ENCODE peak calls at places on chromosomes 11 and 22, in four cellular contexts. One of them, this sample, is unnamed. For H3K27me3, the result is how much of the 10 kb centered on the place peaks cover.

GRCh38 chr11:9380773-9381172 is 3.7 kb upstream of the IPO7 start:
- DNase-seq in HCT116: no peak
- DNase-seq in kidney epithelial cell: no peak
- DNase-seq in adrenal gland: no peak
- DNase-seq in this sample: no peak

GRCh38 chr22:19571207-19571795 is 47.1 kb upstream of the CLDN5 start:
- DNase-seq in HCT116: no peak
- DNase-seq in kidney epithelial cell: no peak
- DNase-seq in adrenal gland: no peak
- DNase-seq in this sample: no peak

GRCh38 chr11:88352139-88352538 is 14.6 kb upstream of the CTSC start:
- DNase-seq in HCT116: no peak
- DNase-seq in kidney epithelial cell: no peak
- DNase-seq in adrenal gland: peak
- DNase-seq in this sample: no peak

GRCh38 chr11:20030472-20030871 is 129.8 kb downstream of the DBX1 start:
- DNase-seq in kidney epithelial cell: no peak
- DNase-seq in HCT116: no peak
- DNase-seq in adrenal gland: no peak
- DNase-seq in this sample: no peak

GRCh38 chr22:20574920-20575353 is 67.5 kb downstream of the MED15 start:
- DNase-seq in kidney epithelial cell: no peak
- DNase-seq in HCT116: no peak
- DNase-seq in adrenal gland: no peak
- DNase-seq in this sample: no peak

GRCh38 chr22:44057411-44057987 is 33.4 kb downstream of the PARVB start:
- DNase-seq in HCT116: no peak
- DNase-seq in kidney epithelial cell: no peak
- DNase-seq in adrenal gland: peak
- DNase-seq in this sample: peak

GRCh38 chr22:39316440-39317083 is 2.9 kb downstream of the RPL3 start:
- DNase-seq in adrenal gland: peak
- DNase-seq in kidney epithelial cell: peak
- DNase-seq in HCT116: peak
- DNase-seq in this sample: peak

GRCh38 chr22:39954584-39955055 is 5.6 kb upstream of the TMA7B start:
- DNase-seq in kidney epithelial cell: peak
- DNase-seq in adrenal gland: no peak
- DNase-seq in HCT116: no peak
- DNase-seq in this sample: no peak

GRCh38 chr11:10327254-10327653 is 22.4 kb downstream of the ADM start:
- DNase-seq in adrenal gland: no peak
- DNase-seq in HCT116: no peak
- DNase-seq in kidney epithelial cell: no peak
- DNase-seq in this sample: no peak

GRCh38 chr11:62402994-62403393 is 15.8 kb upstream of the SCGB1A1 start:
- DNase-seq in kidney epithelial cell: no peak
- DNase-seq in HCT116: no peak
- DNase-seq in adrenal gland: no peak
- DNase-seq in this sample: no peak

GRCh38 chr11:102316505-102316904 is 779 bp upstream of the BIRC3 start:
- DNase-seq in kidney epithelial cell: no peak
- DNase-seq in HCT116: no peak
- DNase-seq in adrenal gland: no peak
- DNase-seq in this sample: no peak

GRCh38 chr11:26065944-26066343 is 266.0 kb upstream of the ANO3 start:
- DNase-seq in adrenal gland: no peak
- DNase-seq in kidney epithelial cell: no peak
- DNase-seq in HCT116: no peak
- DNase-seq in this sample: no peak

GRCh38 chr11:124747406-124748099 is 4.5 kb downstream of the VSIG2 start:
- DNase-seq in kidney epithelial cell: no peak
- DNase-seq in HCT116: no peak
- DNase-seq in adrenal gland: no peak
- DNase-seq in this sample: no peak

GRCh38 chr11:133815636-133816035 is 29.7 kb downstream of the SPATA19 start:
- DNase-seq in adrenal gland: no peak
- DNase-seq in kidney epithelial cell: no peak
- DNase-seq in HCT116: no peak
- DNase-seq in this sample: no peak

GRCh38 chr11:33067294-33067693 is 27.9 kb downstream of the TCP11L1 start:
- DNase-seq in HCT116: no peak
- DNase-seq in adrenal gland: no peak
- DNase-seq in kidney epithelial cell: no peak
- DNase-seq in this sample: no peak

GRCh38 chr11:120789391-120789790 is 234.5 kb upstream of the TBCEL start:
- DNase-seq in adrenal gland: no peak
- DNase-seq in HCT116: no peak
- DNase-seq in kidney epithelial cell: no peak
- DNase-seq in this sample: no peak

GRCh38 chr11:112596324-112596723 is 335.7 kb upstream of the PLET1 start:
- DNase-seq in HCT116: no peak
- DNase-seq in adrenal gland: no peak
- DNase-seq in kidney epithelial cell: no peak
- DNase-seq in this sample: no peak

GRCh38 chr11:2992234-2992999 is at the start of gene NAP1L4:
- DNase-seq in HCT116: peak
- DNase-seq in kidney epithelial cell: peak
- DNase-seq in adrenal gland: peak
- DNase-seq in this sample: peak

GRCh38 chr11:130631119-130631518 is 182.7 kb downstream of the ADAMTS15 start:
- DNase-seq in kidney epithelial cell: peak
- DNase-seq in HCT116: peak
- DNase-seq in adrenal gland: no peak
- DNase-seq in this sample: no peak

GRCh38 chr11:114156131-114156581 is 96.6 kb downstream of the ZBTB16 start:
- DNase-seq in HCT116: no peak
- DNase-seq in kidney epithelial cell: no peak
- DNase-seq in adrenal gland: no peak
- DNase-seq in this sample: no peak

GRCh38 chr22:39355080-39355479 is 5.3 kb downstream of the SYNGR1 start:
- DNase-seq in adrenal gland: no peak
- DNase-seq in HCT116: no peak
- DNase-seq in kidney epithelial cell: no peak
- DNase-seq in this sample: no peak

GRCh38 chr22:29353860-29354259 is 34.5 kb downstream of the AP1B1 start:
- DNase-seq in adrenal gland: no peak
- DNase-seq in HCT116: no peak
- DNase-seq in kidney epithelial cell: no peak
- DNase-seq in this sample: no peak

GRCh38 chr22:49213731-49214352 is 613.8 kb downstream of the BRD1 start:
- DNase-seq in kidney epithelial cell: no peak
- DNase-seq in HCT116: no peak
- DNase-seq in adrenal gland: no peak
- DNase-seq in this sample: no peak

GRCh38 chr11:46392421-46393230 is 1.1 kb upstream of the CHRM4 start:
- DNase-seq in HCT116: no peak
- DNase-seq in adrenal gland: peak
- DNase-seq in kidney epithelial cell: no peak
- DNase-seq in this sample: peak

GRCh38 chr11:46389450-46390330 is 1.9 kb downstream of the CHRM4 start:
- DNase-seq in kidney epithelial cell: no peak
- DNase-seq in adrenal gland: peak
- DNase-seq in HCT116: peak
- DNase-seq in this sample: peak

GRCh38 chr11:46390331-46391171 is 1.0 kb downstream of the CHRM4 start:
- DNase-seq in adrenal gland: no peak
- DNase-seq in kidney epithelial cell: no peak
- DNase-seq in HCT116: no peak
- DNase-seq in this sample: no peak

GRCh38 chr11:46391578-46392420 is at the start of gene CHRM4:
- DNase-seq in HCT116: no peak
- DNase-seq in adrenal gland: no peak
- DNase-seq in kidney epithelial cell: no peak
- DNase-seq in this sample: no peak

GRCh38 chr11:46391186-46391577 is 394 bp downstream of the CHRM4 start:
- DNase-seq in HCT116: no peak
- DNase-seq in kidney epithelial cell: no peak
- DNase-seq in adrenal gland: no peak
- DNase-seq in this sample: no peak
- H3K27me3 ChIP-seq in HCT116: under half
- H3K27me3 ChIP-seq in kidney epithelial cell: half or more
- H3K27me3 ChIP-seq in adrenal gland: under half
- H3K27me3 ChIP-seq in this sample: under half

GRCh38 chr11:1821562-1821961 is 13.2 kb upstream of the SYT8 start:
- DNase-seq in adrenal gland: no peak
- DNase-seq in kidney epithelial cell: no peak
- DNase-seq in HCT116: no peak
- DNase-seq in this sample: no peak

GRCh38 chr11:1817000-1817399 is 17.8 kb upstream of the SYT8 start:
- DNase-seq in HCT116: no peak
- DNase-seq in kidney epithelial cell: no peak
- DNase-seq in adrenal gland: no peak
- DNase-seq in this sample: no peak

GRCh38 chr11:1817511-1817910 is 17.3 kb upstream of the SYT8 start:
- DNase-seq in HCT116: no peak
- DNase-seq in adrenal gland: no peak
- DNase-seq in kidney epithelial cell: no peak
- DNase-seq in this sample: no peak

GRCh38 chr11:1820463-1821325 is 14.1 kb upstream of the SYT8 start:
- DNase-seq in HCT116: no peak
- DNase-seq in kidney epithelial cell: no peak
- DNase-seq in adrenal gland: no peak
- DNase-seq in this sample: no peak

DNA sequence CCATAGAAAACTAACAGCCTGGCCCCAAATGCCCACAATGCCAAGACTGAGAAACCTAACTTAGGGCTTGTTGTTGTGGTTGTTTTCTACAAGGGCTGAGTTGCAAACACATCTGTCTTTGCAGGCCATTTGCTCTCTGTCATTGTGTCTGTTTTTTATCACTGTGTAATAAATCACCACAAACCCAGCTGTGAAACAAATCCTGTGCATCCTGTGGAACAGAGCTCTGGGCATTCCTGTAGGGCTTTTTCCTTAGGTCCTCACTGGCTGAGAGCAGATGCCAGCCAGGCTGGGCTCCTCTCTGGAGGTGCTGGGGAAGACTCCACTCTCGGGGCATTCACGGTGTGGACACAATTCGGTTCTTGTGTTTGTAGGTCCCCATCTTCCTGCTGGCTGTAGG is 15.7 kb upstream of the SYT8 start:
- DNase-seq in HCT116: no peak
- DNase-seq in adrenal gland: no peak
- DNase-seq in kidney epithelial cell: no peak
- DNase-seq in this sample: no peak
- H3K27me3 ChIP-seq in HCT116: under half
- H3K27me3 ChIP-seq in adrenal gland: under half
- H3K27me3 ChIP-seq in kidney epithelial cell: under half
- H3K27me3 ChIP-seq in this sample: under half

DNA sequence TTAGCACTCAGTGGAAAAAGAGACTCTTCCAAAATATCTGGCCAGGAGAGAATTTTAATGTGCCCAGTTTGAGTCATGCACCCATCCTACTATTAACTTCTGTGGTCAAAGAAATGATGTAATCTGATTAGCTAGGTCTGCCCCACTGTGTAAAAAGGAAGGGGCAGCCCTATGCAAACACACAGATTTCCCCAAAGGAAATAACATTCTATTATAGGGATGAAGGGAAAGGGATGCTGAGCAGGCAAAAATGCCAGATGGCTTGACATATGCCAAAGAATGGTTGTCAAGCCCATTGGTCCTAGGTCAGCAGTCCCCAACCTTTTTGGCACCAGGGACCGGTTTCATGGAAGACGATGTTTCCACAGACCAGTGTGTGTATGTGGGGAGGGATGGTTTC is 43.3 kb upstream of the PAK1 start:
- DNase-seq in kidney epithelial cell: no peak
- DNase-seq in HCT116: no peak
- DNase-seq in adrenal gland: no peak
- DNase-seq in this sample: no peak
- H3K27me3 ChIP-seq in kidney epithelial cell: under half
- H3K27me3 ChIP-seq in HCT116: under half
- H3K27me3 ChIP-seq in adrenal gland: under half
- H3K27me3 ChIP-seq in this sample: under half

DNA sequence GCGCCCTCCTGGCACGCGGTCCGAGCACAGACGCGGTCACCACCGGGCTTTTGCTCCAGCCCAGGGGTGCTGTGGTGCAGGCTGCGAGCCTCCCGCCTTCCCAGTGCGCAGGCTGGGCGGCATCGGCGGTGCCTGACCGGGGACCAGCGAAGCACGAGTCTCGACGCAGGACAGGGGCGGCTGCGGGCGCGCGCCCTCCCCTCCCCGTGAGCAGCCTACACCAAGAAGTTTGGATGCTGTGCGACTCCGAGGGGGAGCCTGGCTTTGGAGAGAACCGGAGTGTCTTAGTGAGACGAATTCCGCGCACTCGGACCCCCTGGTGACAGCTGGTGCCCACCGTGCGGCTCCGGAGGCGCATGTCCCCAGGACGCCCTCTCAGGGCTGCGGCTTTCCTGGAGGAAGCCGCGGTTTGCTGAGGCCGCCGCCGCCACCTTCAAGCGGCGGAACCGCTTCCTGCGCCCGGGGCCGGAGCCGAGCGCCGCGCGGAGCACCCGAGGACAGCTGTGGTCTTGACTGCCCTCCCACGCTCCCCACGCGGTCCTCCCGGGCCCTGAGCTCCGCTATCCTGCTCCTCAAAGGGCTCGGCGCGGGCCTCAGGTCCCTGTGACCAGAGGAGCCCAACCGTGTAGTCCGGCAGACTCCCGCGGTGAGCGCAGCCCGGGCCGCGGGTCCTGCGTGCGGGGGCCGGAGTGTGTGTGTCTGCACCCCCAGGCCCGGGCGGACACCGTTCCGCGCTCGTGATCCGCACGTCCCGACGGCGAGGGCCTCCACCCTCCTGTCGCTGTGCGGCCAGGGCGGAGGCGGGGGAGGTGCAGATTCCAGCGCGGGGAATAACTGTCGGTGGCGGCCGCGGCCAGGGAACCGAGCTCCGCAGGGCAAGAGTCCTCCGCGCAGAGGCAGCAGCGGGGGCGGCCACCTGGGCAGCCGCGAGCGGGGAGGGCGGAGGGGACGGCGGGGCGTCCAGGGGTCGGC is 1.7 kb downstream of the FGF3 start:
- DNase-seq in adrenal gland: no peak
- DNase-seq in HCT116: no peak
- DNase-seq in kidney epithelial cell: no peak
- DNase-seq in this sample: no peak
- H3K27me3 ChIP-seq in adrenal gland: half or more
- H3K27me3 ChIP-seq in HCT116: under half
- H3K27me3 ChIP-seq in kidney epithelial cell: half or more
- H3K27me3 ChIP-seq in this sample: under half

This sample was measured in tibial artery.